ENCODE peak calls at places on chromosomes 16 and 17, in eight cellular contexts. One of them, this sample, is unnamed.

GRCh38 chr16:64092284-64092683 is 1029.6 kb downstream of the CDH11 start:
- DNase-seq in mammary epithelial cell: peak
- DNase-seq in adrenal gland: no peak
- DNase-seq in thoracic aorta: no peak
- DNase-seq in HL-60: no peak
- DNase-seq in fibroblast of lung: peak
- DNase-seq in CD4-positive, CD25-positive, alpha-beta regulatory T cell: no peak
- DNase-seq in SK-N-SH: no peak
- DNase-seq in this sample: no peak

GRCh38 chr16:58814348-58814801 is 80.3 kb upstream of the GOT2 start:
- DNase-seq in CD4-positive, CD25-positive, alpha-beta regulatory T cell: no peak
- DNase-seq in thoracic aorta: no peak
- DNase-seq in fibroblast of lung: peak
- DNase-seq in adrenal gland: peak
- DNase-seq in SK-N-SH: peak
- DNase-seq in mammary epithelial cell: peak
- DNase-seq in HL-60: peak
- DNase-seq in this sample: no peak

GRCh38 chr16:66568355-66568754 is 2.1 kb downstream of the CMTM1 start:
- DNase-seq in HL-60: no peak
- DNase-seq in thoracic aorta: no peak
- DNase-seq in SK-N-SH: no peak
- DNase-seq in mammary epithelial cell: peak
- DNase-seq in CD4-positive, CD25-positive, alpha-beta regulatory T cell: no peak
- DNase-seq in fibroblast of lung: peak
- DNase-seq in adrenal gland: no peak
- DNase-seq in this sample: no peak

GRCh38 chr17:77577491-77577890 is 381.0 kb upstream of the TNRC6C start:
- DNase-seq in HL-60: no peak
- DNase-seq in fibroblast of lung: no peak
- DNase-seq in CD4-positive, CD25-positive, alpha-beta regulatory T cell: no peak
- DNase-seq in mammary epithelial cell: no peak
- DNase-seq in SK-N-SH: no peak
- DNase-seq in adrenal gland: no peak
- DNase-seq in thoracic aorta: no peak
- DNase-seq in this sample: no peak

GRCh38 chr17:78117027-78117981 is 11.3 kb downstream of the TMC6 start:
- DNase-seq in mammary epithelial cell: no peak
- DNase-seq in HL-60: no peak
- DNase-seq in adrenal gland: no peak
- DNase-seq in CD4-positive, CD25-positive, alpha-beta regulatory T cell: no peak
- DNase-seq in fibroblast of lung: no peak
- DNase-seq in SK-N-SH: peak
- DNase-seq in thoracic aorta: no peak
- DNase-seq in this sample: peak

GRCh38 chr17:45787656-45788055 is 3.5 kb downstream of the CRHR1 start:
- DNase-seq in thoracic aorta: no peak
- DNase-seq in SK-N-SH: peak
- DNase-seq in HL-60: no peak
- DNase-seq in mammary epithelial cell: no peak
- DNase-seq in fibroblast of lung: no peak
- DNase-seq in CD4-positive, CD25-positive, alpha-beta regulatory T cell: no peak
- DNase-seq in adrenal gland: no peak
- DNase-seq in this sample: no peak

GRCh38 chr16:47731252-47731651 is 270.1 kb downstream of the PHKB start:
- DNase-seq in adrenal gland: peak
- DNase-seq in SK-N-SH: no peak
- DNase-seq in thoracic aorta: no peak
- DNase-seq in HL-60: no peak
- DNase-seq in mammary epithelial cell: peak
- DNase-seq in CD4-positive, CD25-positive, alpha-beta regulatory T cell: no peak
- DNase-seq in fibroblast of lung: peak
- DNase-seq in this sample: no peak

GRCh38 chr17:4533522-4534502 is 21.4 kb downstream of the MYBBP1A start:
- DNase-seq in SK-N-SH: peak
- DNase-seq in adrenal gland: no peak
- DNase-seq in fibroblast of lung: no peak
- DNase-seq in thoracic aorta: no peak
- DNase-seq in mammary epithelial cell: no peak
- DNase-seq in HL-60: no peak
- DNase-seq in CD4-positive, CD25-positive, alpha-beta regulatory T cell: no peak
- DNase-seq in this sample: peak

GRCh38 chr17:65039349-65039988 is 17.1 kb downstream of the GNA13 start:
- DNase-seq in thoracic aorta: no peak
- DNase-seq in SK-N-SH: no peak
- DNase-seq in HL-60: no peak
- DNase-seq in CD4-positive, CD25-positive, alpha-beta regulatory T cell: peak
- DNase-seq in adrenal gland: no peak
- DNase-seq in fibroblast of lung: no peak
- DNase-seq in mammary epithelial cell: peak
- DNase-seq in this sample: no peak

GRCh38 chr17:1787301-1787902 is 25.5 kb downstream of the SERPINF1 start:
- DNase-seq in adrenal gland: peak
- DNase-seq in thoracic aorta: peak
- DNase-seq in mammary epithelial cell: peak
- DNase-seq in HL-60: no peak
- DNase-seq in fibroblast of lung: peak
- DNase-seq in CD4-positive, CD25-positive, alpha-beta regulatory T cell: no peak
- DNase-seq in SK-N-SH: peak
- DNase-seq in this sample: no peak

GRCh38 chr17:59329558-59330313 is 1.7 kb upstream of the YPEL2 start:
- DNase-seq in HL-60: peak
- DNase-seq in adrenal gland: peak
- DNase-seq in mammary epithelial cell: peak
- DNase-seq in fibroblast of lung: peak
- DNase-seq in CD4-positive, CD25-positive, alpha-beta regulatory T cell: peak
- DNase-seq in SK-N-SH: peak
- DNase-seq in thoracic aorta: no peak
- DNase-seq in this sample: peak

GRCh38 chr17:55717898-55718735 is 4.5 kb downstream of the TMEM100 start:
- DNase-seq in HL-60: peak
- DNase-seq in adrenal gland: peak
- DNase-seq in fibroblast of lung: peak
- DNase-seq in SK-N-SH: peak
- DNase-seq in thoracic aorta: no peak
- DNase-seq in mammary epithelial cell: peak
- DNase-seq in CD4-positive, CD25-positive, alpha-beta regulatory T cell: peak
- DNase-seq in this sample: no peak

GRCh38 chr16:17921357-17921978 is 415.1 kb downstream of the NPIPA8 start:
- DNase-seq in CD4-positive, CD25-positive, alpha-beta regulatory T cell: peak
- DNase-seq in SK-N-SH: peak
- DNase-seq in fibroblast of lung: no peak
- DNase-seq in mammary epithelial cell: peak
- DNase-seq in thoracic aorta: no peak
- DNase-seq in HL-60: peak
- DNase-seq in adrenal gland: peak
- DNase-seq in this sample: no peak

GRCh38 chr16:11345040-11345862 is at the start of gene RMI2:
- DNase-seq in thoracic aorta: peak
- DNase-seq in CD4-positive, CD25-positive, alpha-beta regulatory T cell: peak
- DNase-seq in SK-N-SH: peak
- DNase-seq in HL-60: peak
- DNase-seq in adrenal gland: peak
- DNase-seq in mammary epithelial cell: peak
- DNase-seq in fibroblast of lung: peak
- DNase-seq in this sample: peak

GRCh38 chr16:7331997-7332396 is 648 bp upstream of the RBFOX1 start:
- DNase-seq in thoracic aorta: no peak
- DNase-seq in adrenal gland: no peak
- DNase-seq in HL-60: no peak
- DNase-seq in fibroblast of lung: no peak
- DNase-seq in mammary epithelial cell: no peak
- DNase-seq in SK-N-SH: no peak
- DNase-seq in CD4-positive, CD25-positive, alpha-beta regulatory T cell: no peak
- DNase-seq in this sample: no peak

GRCh38 chr17:7935859-7936258 is 3.9 kb downstream of the CNTROB start:
- DNase-seq in fibroblast of lung: no peak
- DNase-seq in mammary epithelial cell: no peak
- DNase-seq in HL-60: no peak
- DNase-seq in SK-N-SH: no peak
- DNase-seq in adrenal gland: no peak
- DNase-seq in thoracic aorta: no peak
- DNase-seq in CD4-positive, CD25-positive, alpha-beta regulatory T cell: no peak
- DNase-seq in this sample: no peak

GRCh38 chr17:74990581-74991105 is 3.2 kb downstream of the CDR2L start:
- DNase-seq in fibroblast of lung: no peak
- DNase-seq in adrenal gland: no peak
- DNase-seq in mammary epithelial cell: no peak
- DNase-seq in CD4-positive, CD25-positive, alpha-beta regulatory T cell: no peak
- DNase-seq in thoracic aorta: no peak
- DNase-seq in SK-N-SH: no peak
- DNase-seq in HL-60: no peak
- DNase-seq in this sample: no peak

GRCh38 chr17:56690441-56691291 is 97.2 kb downstream of the NOG start:
- DNase-seq in fibroblast of lung: no peak
- DNase-seq in CD4-positive, CD25-positive, alpha-beta regulatory T cell: no peak
- DNase-seq in mammary epithelial cell: no peak
- DNase-seq in HL-60: no peak
- DNase-seq in adrenal gland: no peak
- DNase-seq in thoracic aorta: no peak
- DNase-seq in SK-N-SH: no peak
- DNase-seq in this sample: no peak

DNA sequence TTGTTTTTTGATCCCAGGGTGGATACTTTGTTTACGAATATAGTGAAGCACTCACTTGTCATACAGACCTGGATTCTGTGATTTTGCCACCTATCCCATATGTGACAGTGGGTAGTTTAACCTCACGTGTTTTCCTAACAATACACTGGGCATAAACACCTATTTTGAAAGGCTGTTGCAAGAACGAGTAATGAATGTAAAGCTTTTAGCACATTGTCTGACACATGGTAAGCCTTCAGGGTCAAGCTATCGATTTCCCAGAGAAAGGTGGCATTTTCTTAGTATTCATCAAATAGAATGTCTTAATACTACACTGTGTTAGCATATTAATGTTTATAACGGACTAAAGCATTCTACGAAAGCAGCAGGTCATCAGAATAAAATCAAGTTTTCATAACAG is 1.9 kb downstream of the CHTF8 start:
- DNase-seq in fibroblast of lung: no peak
- DNase-seq in thoracic aorta: no peak
- DNase-seq in HL-60: no peak
- DNase-seq in SK-N-SH: no peak
- DNase-seq in mammary epithelial cell: no peak
- DNase-seq in adrenal gland: no peak
- DNase-seq in CD4-positive, CD25-positive, alpha-beta regulatory T cell: no peak
- DNase-seq in this sample: no peak
- H3K27ac ChIP-seq in fibroblast of lung: no peak
- H3K27ac ChIP-seq in thoracic aorta: no peak
- H3K27ac ChIP-seq in HL-60: peak
- H3K27ac ChIP-seq in SK-N-SH: peak
- H3K27ac ChIP-seq in mammary epithelial cell: no peak
- H3K27ac ChIP-seq in adrenal gland: no peak
- H3K27ac ChIP-seq in CD4-positive, CD25-positive, alpha-beta regulatory T cell: peak
- H3K27ac ChIP-seq in this sample: no peak

GRCh38 chr16:50322333-50322732 is 46.5 kb downstream of the BRD7 start:
- DNase-seq in adrenal gland: no peak
- DNase-seq in thoracic aorta: no peak
- DNase-seq in CD4-positive, CD25-positive, alpha-beta regulatory T cell: no peak
- DNase-seq in SK-N-SH: no peak
- DNase-seq in mammary epithelial cell: no peak
- DNase-seq in fibroblast of lung: no peak
- DNase-seq in HL-60: no peak
- DNase-seq in this sample: no peak
- H3K27ac ChIP-seq in adrenal gland: no peak
- H3K27ac ChIP-seq in thoracic aorta: no peak
- H3K27ac ChIP-seq in CD4-positive, CD25-positive, alpha-beta regulatory T cell: no peak
- H3K27ac ChIP-seq in SK-N-SH: no peak
- H3K27ac ChIP-seq in mammary epithelial cell: no peak
- H3K27ac ChIP-seq in fibroblast of lung: no peak
- H3K27ac ChIP-seq in HL-60: no peak
- H3K27ac ChIP-seq in this sample: no peak

GRCh38 chr17:69516225-69516624 is 101.7 kb downstream of the MAP2K6 start:
- DNase-seq in fibroblast of lung: no peak
- DNase-seq in thoracic aorta: no peak
- DNase-seq in adrenal gland: no peak
- DNase-seq in mammary epithelial cell: no peak
- DNase-seq in HL-60: no peak
- DNase-seq in CD4-positive, CD25-positive, alpha-beta regulatory T cell: no peak
- DNase-seq in SK-N-SH: no peak
- DNase-seq in this sample: no peak
- H3K27ac ChIP-seq in fibroblast of lung: no peak
- H3K27ac ChIP-seq in thoracic aorta: no peak
- H3K27ac ChIP-seq in adrenal gland: no peak
- H3K27ac ChIP-seq in mammary epithelial cell: no peak
- H3K27ac ChIP-seq in HL-60: no peak
- H3K27ac ChIP-seq in CD4-positive, CD25-positive, alpha-beta regulatory T cell: no peak
- H3K27ac ChIP-seq in SK-N-SH: no peak
- H3K27ac ChIP-seq in this sample: no peak

DNA sequence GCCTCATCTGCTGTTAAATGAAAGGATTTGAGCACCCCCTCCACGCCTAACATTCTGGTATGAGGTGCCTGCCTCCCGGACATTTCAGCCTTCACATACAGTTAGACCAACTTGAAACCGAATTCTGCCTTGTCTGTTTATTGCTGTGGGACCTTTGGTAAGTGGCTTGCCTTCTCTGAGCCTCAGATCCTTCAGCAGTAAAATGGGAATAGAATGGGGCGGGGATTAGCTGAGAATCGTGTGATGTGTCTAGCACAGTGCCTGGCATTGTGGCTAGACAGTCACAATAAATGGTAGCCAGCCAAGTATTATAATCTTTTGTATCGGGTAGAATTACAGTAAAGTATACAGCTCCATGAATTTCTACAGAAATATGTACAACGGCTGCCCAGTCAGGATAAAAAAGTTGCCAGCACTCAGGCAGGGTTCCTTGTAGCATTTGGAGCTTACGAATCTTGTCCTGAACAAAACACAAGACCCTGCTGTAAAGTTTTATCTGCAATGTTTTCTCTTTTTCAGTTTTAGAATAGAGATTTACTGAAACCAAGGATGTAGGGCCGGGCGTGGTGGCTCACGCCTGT is 781 bp downstream of the TMC7 start:
- DNase-seq in thoracic aorta: no peak
- DNase-seq in CD4-positive, CD25-positive, alpha-beta regulatory T cell: no peak
- DNase-seq in fibroblast of lung: no peak
- DNase-seq in mammary epithelial cell: peak
- DNase-seq in adrenal gland: no peak
- DNase-seq in SK-N-SH: no peak
- DNase-seq in HL-60: no peak
- DNase-seq in this sample: no peak
- H3K27ac ChIP-seq in thoracic aorta: no peak
- H3K27ac ChIP-seq in CD4-positive, CD25-positive, alpha-beta regulatory T cell: no peak
- H3K27ac ChIP-seq in fibroblast of lung: no peak
- H3K27ac ChIP-seq in mammary epithelial cell: peak
- H3K27ac ChIP-seq in adrenal gland: no peak
- H3K27ac ChIP-seq in SK-N-SH: peak
- H3K27ac ChIP-seq in HL-60: no peak
- H3K27ac ChIP-seq in this sample: peak

GRCh38 chr17:50220811-50221210 is 19.4 kb upstream of the COL1A1 start:
- DNase-seq in mammary epithelial cell: no peak
- DNase-seq in fibroblast of lung: no peak
- DNase-seq in HL-60: no peak
- DNase-seq in SK-N-SH: no peak
- DNase-seq in thoracic aorta: no peak
- DNase-seq in adrenal gland: no peak
- DNase-seq in CD4-positive, CD25-positive, alpha-beta regulatory T cell: no peak
- DNase-seq in this sample: no peak
- H3K27ac ChIP-seq in mammary epithelial cell: peak
- H3K27ac ChIP-seq in fibroblast of lung: no peak
- H3K27ac ChIP-seq in HL-60: peak
- H3K27ac ChIP-seq in SK-N-SH: no peak
- H3K27ac ChIP-seq in thoracic aorta: peak
- H3K27ac ChIP-seq in adrenal gland: peak
- H3K27ac ChIP-seq in CD4-positive, CD25-positive, alpha-beta regulatory T cell: no peak
- H3K27ac ChIP-seq in this sample: no peak